ENCODE peak calls at places on chromosome 4, in eight cellular contexts. U, Q, S, P, T, E, H and W are unnamed samples.

GRCh38 chr4:138749303-138749702 is 266.3 kb upstream of the NOCT start:
- DNase-seq in U (no peak), Q (no peak), S (no peak), P (no peak), T (no peak), E (peak; percentile 49), H (peak; percentile 39), W (no peak)

GRCh38 chr4:86939737-86940141 is 4.9 kb downstream of the AFF1 start:
- DNase-seq in U (no peak), Q (no peak), S (no peak), P (no peak), T (peak; percentile 4), E (no peak), H (no peak), W (no peak)

GRCh38 chr4:11467931-11468330 is 39.2 kb upstream of the HS3ST1 start:
- DNase-seq in U (no peak), Q (no peak), S (no peak), P (no peak), T (no peak), E (no peak), H (no peak), W (no peak)

GRCh38 chr4:120965938-120966337 is 43.4 kb upstream of the PRDM5 start:
- DNase-seq in U (peak; percentile 5), Q (no peak), S (no peak), P (no peak), T (no peak), E (no peak), H (no peak), W (no peak)

GRCh38 chr4:96131186-96131585 is 291.3 kb downstream of the PDHA2 start:
- DNase-seq in U (no peak), Q (no peak), S (no peak), P (no peak), T (no peak), E (no peak), H (peak; percentile 41), W (no peak)

GRCh38 chr4:94970650-94971049 is 212.9 kb downstream of the BMPR1B start:
- DNase-seq in U (no peak), Q (no peak), S (no peak), P (no peak), T (no peak), E (no peak), H (no peak), W (no peak)

GRCh38 chr4:8777320-8778196 is 94.1 kb downstream of the HMX1 start:
- DNase-seq in U (no peak), Q (peak; percentile 48), S (no peak), P (no peak), T (no peak), E (no peak), H (no peak), W (no peak)

GRCh38 chr4:24970191-24970590 is 57.3 kb upstream of the CCDC149 start:
- DNase-seq in U (no peak), Q (no peak), S (no peak), P (no peak), T (no peak), E (no peak), H (no peak), W (no peak)

GRCh38 chr4:118765399-118765798 is 70.5 kb downstream of the SEC24D start:
- DNase-seq in U (no peak), Q (no peak), S (peak; percentile 76), P (no peak), T (no peak), E (peak; percentile 69), H (peak; percentile 97), W (no peak)

GRCh38 chr4:123217676-123218075 is 178.9 kb upstream of the SPRY1 start:
- DNase-seq in U (no peak), Q (no peak), S (no peak), P (no peak), T (no peak), E (no peak), H (no peak), W (no peak)

GRCh38 chr4:48642421-48643144 is 137.5 kb downstream of the FRYL start:
- DNase-seq in U (no peak), Q (no peak), S (no peak), P (no peak), T (no peak), E (no peak), H (peak; percentile 50), W (no peak)

GRCh38 chr4:2817701-2818350 is 24.9 kb downstream of the SH3BP2 start:
- DNase-seq in U (peak; percentile 81), Q (no peak), S (peak; percentile 98), P (peak; percentile 28), T (no peak), E (no peak), H (no peak), W (no peak)

GRCh38 chr4:48653217-48654014 is 126.7 kb downstream of the FRYL start:
- DNase-seq in U (peak; percentile 20), Q (no peak), S (no peak), P (peak; percentile 24), T (no peak), E (no peak), H (peak; percentile 81), W (no peak)

GRCh38 chr4:16075975-16076757 is 7.7 kb downstream of the PROM1 start:
- DNase-seq in U (no peak), Q (no peak), S (no peak), P (no peak), T (no peak), E (no peak), H (no peak), W (no peak)

GRCh38 chr4:182738283-182739047 is 178.7 kb downstream of the DCTD start:
- DNase-seq in U (no peak), Q (no peak), S (no peak), P (no peak), T (no peak), E (no peak), H (peak; percentile 11), W (no peak)